ENCODE peak calls at places on chromosomes 12 and 14, in ten cellular contexts. One of them, this sample, is unnamed.

GRCh38 chr12:50514526-50515276 is 9.9 kb downstream of the DIP2B start:
- ATAC-seq in stimulated activated naive CD8-positive, alpha-beta T cell treated with anti-CD3 and anti-CD28 coated beads, Interleukin-15, Interleukin-2, amounts not matched to agents 100 U/mL and 50 U/mL, for 24 hours: no peak
- ATAC-seq in Panc1: no peak
- ATAC-seq in A549: no peak
- ATAC-seq in HCT116: no peak
- ATAC-seq in activated naive CD8-positive, alpha-beta T cell treated with anti-CD3 and anti-CD28 coated beads, Interleukin-2, amount 50 U/mL, for 24 hours: no peak
- ATAC-seq in effector memory CD8-positive, alpha-beta T cell: peak; percentile 45
- ATAC-seq in activated CD4-positive, alpha-beta T cell treated with anti-CD3 and anti-CD28 coated beads for 36 hours: no peak
- ATAC-seq in SK-N-SH treated with all-trans-retinoic acid at 6 μM for 48 hours: no peak
- ATAC-seq in upper lobe of left lung: no peak
- ATAC-seq in this sample: peak; percentile 81

GRCh38 chr12:128818065-128819022 is 5.4 kb downstream of the SLC15A4 start:
- ATAC-seq in stimulated activated naive CD8-positive, alpha-beta T cell treated with anti-CD3 and anti-CD28 coated beads, Interleukin-15, Interleukin-2, amounts not matched to agents 100 U/mL and 50 U/mL, for 24 hours: no peak
- ATAC-seq in Panc1: peak; percentile 56
- ATAC-seq in A549: peak; percentile 34
- ATAC-seq in HCT116: no peak
- ATAC-seq in activated naive CD8-positive, alpha-beta T cell treated with anti-CD3 and anti-CD28 coated beads, Interleukin-2, amount 50 U/mL, for 24 hours: no peak
- ATAC-seq in effector memory CD8-positive, alpha-beta T cell: peak; percentile 14
- ATAC-seq in activated CD4-positive, alpha-beta T cell treated with anti-CD3 and anti-CD28 coated beads for 36 hours: no peak
- ATAC-seq in SK-N-SH treated with all-trans-retinoic acid at 6 μM for 48 hours: peak; percentile 35
- ATAC-seq in upper lobe of left lung: no peak
- ATAC-seq in this sample: peak; percentile 79

GRCh38 chr12:6193853-6194815 is 6.1 kb upstream of the CD9 start:
- ATAC-seq in stimulated activated naive CD8-positive, alpha-beta T cell treated with anti-CD3 and anti-CD28 coated beads, Interleukin-15, Interleukin-2, amounts not matched to agents 100 U/mL and 50 U/mL, for 24 hours: no peak
- ATAC-seq in Panc1: no peak
- ATAC-seq in A549: peak; percentile 14
- ATAC-seq in HCT116: no peak
- ATAC-seq in activated naive CD8-positive, alpha-beta T cell treated with anti-CD3 and anti-CD28 coated beads, Interleukin-2, amount 50 U/mL, for 24 hours: no peak
- ATAC-seq in effector memory CD8-positive, alpha-beta T cell: no peak
- ATAC-seq in activated CD4-positive, alpha-beta T cell treated with anti-CD3 and anti-CD28 coated beads for 36 hours: peak; percentile 63
- ATAC-seq in SK-N-SH treated with all-trans-retinoic acid at 6 μM for 48 hours: no peak
- ATAC-seq in upper lobe of left lung: no peak
- ATAC-seq in this sample: peak; percentile 58

GRCh38 chr14:63180017-63180416 is 24.2 kb upstream of the RHOJ start:
- ATAC-seq in stimulated activated naive CD8-positive, alpha-beta T cell treated with anti-CD3 and anti-CD28 coated beads, Interleukin-15, Interleukin-2, amounts not matched to agents 100 U/mL and 50 U/mL, for 24 hours: no peak
- ATAC-seq in Panc1: no peak
- ATAC-seq in A549: no peak
- ATAC-seq in HCT116: no peak
- ATAC-seq in activated naive CD8-positive, alpha-beta T cell treated with anti-CD3 and anti-CD28 coated beads, Interleukin-2, amount 50 U/mL, for 24 hours: no peak
- ATAC-seq in effector memory CD8-positive, alpha-beta T cell: no peak
- ATAC-seq in activated CD4-positive, alpha-beta T cell treated with anti-CD3 and anti-CD28 coated beads for 36 hours: no peak
- ATAC-seq in SK-N-SH treated with all-trans-retinoic acid at 6 μM for 48 hours: no peak
- ATAC-seq in upper lobe of left lung: no peak
- ATAC-seq in this sample: no peak

GRCh38 chr14:44935155-44935554 is 26.6 kb downstream of the KLHL28 start:
- ATAC-seq in stimulated activated naive CD8-positive, alpha-beta T cell treated with anti-CD3 and anti-CD28 coated beads, Interleukin-15, Interleukin-2, amounts not matched to agents 100 U/mL and 50 U/mL, for 24 hours: no peak
- ATAC-seq in Panc1: no peak
- ATAC-seq in A549: no peak
- ATAC-seq in HCT116: no peak
- ATAC-seq in activated naive CD8-positive, alpha-beta T cell treated with anti-CD3 and anti-CD28 coated beads, Interleukin-2, amount 50 U/mL, for 24 hours: no peak
- ATAC-seq in effector memory CD8-positive, alpha-beta T cell: no peak
- ATAC-seq in activated CD4-positive, alpha-beta T cell treated with anti-CD3 and anti-CD28 coated beads for 36 hours: no peak
- ATAC-seq in SK-N-SH treated with all-trans-retinoic acid at 6 μM for 48 hours: no peak
- ATAC-seq in upper lobe of left lung: no peak
- ATAC-seq in this sample: no peak

GRCh38 chr14:68584786-68585185 is 208.1 kb downstream of the ZFP36L1 start:
- ATAC-seq in stimulated activated naive CD8-positive, alpha-beta T cell treated with anti-CD3 and anti-CD28 coated beads, Interleukin-15, Interleukin-2, amounts not matched to agents 100 U/mL and 50 U/mL, for 24 hours: no peak
- ATAC-seq in Panc1: no peak
- ATAC-seq in A549: no peak
- ATAC-seq in HCT116: no peak
- ATAC-seq in activated naive CD8-positive, alpha-beta T cell treated with anti-CD3 and anti-CD28 coated beads, Interleukin-2, amount 50 U/mL, for 24 hours: no peak
- ATAC-seq in effector memory CD8-positive, alpha-beta T cell: no peak
- ATAC-seq in activated CD4-positive, alpha-beta T cell treated with anti-CD3 and anti-CD28 coated beads for 36 hours: no peak
- ATAC-seq in SK-N-SH treated with all-trans-retinoic acid at 6 μM for 48 hours: no peak
- ATAC-seq in upper lobe of left lung: peak; percentile 78
- ATAC-seq in this sample: no peak

GRCh38 chr14:64215274-64215673 is 78.9 kb downstream of the ESR2 start:
- ATAC-seq in stimulated activated naive CD8-positive, alpha-beta T cell treated with anti-CD3 and anti-CD28 coated beads, Interleukin-15, Interleukin-2, amounts not matched to agents 100 U/mL and 50 U/mL, for 24 hours: no peak
- ATAC-seq in Panc1: no peak
- ATAC-seq in A549: no peak
- ATAC-seq in HCT116: no peak
- ATAC-seq in activated naive CD8-positive, alpha-beta T cell treated with anti-CD3 and anti-CD28 coated beads, Interleukin-2, amount 50 U/mL, for 24 hours: no peak
- ATAC-seq in effector memory CD8-positive, alpha-beta T cell: no peak
- ATAC-seq in activated CD4-positive, alpha-beta T cell treated with anti-CD3 and anti-CD28 coated beads for 36 hours: no peak
- ATAC-seq in SK-N-SH treated with all-trans-retinoic acid at 6 μM for 48 hours: no peak
- ATAC-seq in upper lobe of left lung: no peak
- ATAC-seq in this sample: no peak

GRCh38 chr14:103492572-103492971 is 30.1 kb downstream of the CKB start:
- ATAC-seq in stimulated activated naive CD8-positive, alpha-beta T cell treated with anti-CD3 and anti-CD28 coated beads, Interleukin-15, Interleukin-2, amounts not matched to agents 100 U/mL and 50 U/mL, for 24 hours: no peak
- ATAC-seq in Panc1: no peak
- ATAC-seq in A549: no peak
- ATAC-seq in HCT116: no peak
- ATAC-seq in activated naive CD8-positive, alpha-beta T cell treated with anti-CD3 and anti-CD28 coated beads, Interleukin-2, amount 50 U/mL, for 24 hours: no peak
- ATAC-seq in effector memory CD8-positive, alpha-beta T cell: no peak
- ATAC-seq in activated CD4-positive, alpha-beta T cell treated with anti-CD3 and anti-CD28 coated beads for 36 hours: no peak
- ATAC-seq in SK-N-SH treated with all-trans-retinoic acid at 6 μM for 48 hours: no peak
- ATAC-seq in upper lobe of left lung: no peak
- ATAC-seq in this sample: no peak

GRCh38 chr14:49505026-49505766 is 81.0 kb downstream of the RPS29 start:
- ATAC-seq in stimulated activated naive CD8-positive, alpha-beta T cell treated with anti-CD3 and anti-CD28 coated beads, Interleukin-15, Interleukin-2, amounts not matched to agents 100 U/mL and 50 U/mL, for 24 hours: no peak
- ATAC-seq in Panc1: no peak
- ATAC-seq in A549: peak; percentile 52
- ATAC-seq in HCT116: peak; percentile 84
- ATAC-seq in activated naive CD8-positive, alpha-beta T cell treated with anti-CD3 and anti-CD28 coated beads, Interleukin-2, amount 50 U/mL, for 24 hours: no peak
- ATAC-seq in effector memory CD8-positive, alpha-beta T cell: no peak
- ATAC-seq in activated CD4-positive, alpha-beta T cell treated with anti-CD3 and anti-CD28 coated beads for 36 hours: no peak
- ATAC-seq in SK-N-SH treated with all-trans-retinoic acid at 6 μM for 48 hours: no peak
- ATAC-seq in upper lobe of left lung: no peak
- ATAC-seq in this sample: no peak

GRCh38 chr12:117803013-117803412 is 165.8 kb downstream of the KSR2 start:
- ATAC-seq in stimulated activated naive CD8-positive, alpha-beta T cell treated with anti-CD3 and anti-CD28 coated beads, Interleukin-15, Interleukin-2, amounts not matched to agents 100 U/mL and 50 U/mL, for 24 hours: no peak
- ATAC-seq in Panc1: no peak
- ATAC-seq in A549: peak; percentile 57
- ATAC-seq in HCT116: no peak
- ATAC-seq in activated naive CD8-positive, alpha-beta T cell treated with anti-CD3 and anti-CD28 coated beads, Interleukin-2, amount 50 U/mL, for 24 hours: no peak
- ATAC-seq in effector memory CD8-positive, alpha-beta T cell: no peak
- ATAC-seq in activated CD4-positive, alpha-beta T cell treated with anti-CD3 and anti-CD28 coated beads for 36 hours: no peak
- ATAC-seq in SK-N-SH treated with all-trans-retinoic acid at 6 μM for 48 hours: no peak
- ATAC-seq in upper lobe of left lung: no peak
- ATAC-seq in this sample: no peak

GRCh38 chr12:45852508-45852907 is 123.0 kb downstream of the ARID2 start:
- ATAC-seq in stimulated activated naive CD8-positive, alpha-beta T cell treated with anti-CD3 and anti-CD28 coated beads, Interleukin-15, Interleukin-2, amounts not matched to agents 100 U/mL and 50 U/mL, for 24 hours: no peak
- ATAC-seq in Panc1: no peak
- ATAC-seq in A549: no peak
- ATAC-seq in HCT116: no peak
- ATAC-seq in activated naive CD8-positive, alpha-beta T cell treated with anti-CD3 and anti-CD28 coated beads, Interleukin-2, amount 50 U/mL, for 24 hours: no peak
- ATAC-seq in effector memory CD8-positive, alpha-beta T cell: no peak
- ATAC-seq in activated CD4-positive, alpha-beta T cell treated with anti-CD3 and anti-CD28 coated beads for 36 hours: no peak
- ATAC-seq in SK-N-SH treated with all-trans-retinoic acid at 6 μM for 48 hours: no peak
- ATAC-seq in upper lobe of left lung: no peak
- ATAC-seq in this sample: no peak

GRCh38 chr12:88325828-88326214 is 183.7 kb downstream of the TMTC3 start:
- ATAC-seq in stimulated activated naive CD8-positive, alpha-beta T cell treated with anti-CD3 and anti-CD28 coated beads, Interleukin-15, Interleukin-2, amounts not matched to agents 100 U/mL and 50 U/mL, for 24 hours: no peak
- ATAC-seq in Panc1: no peak
- ATAC-seq in A549: peak; percentile 28
- ATAC-seq in HCT116: no peak
- ATAC-seq in activated naive CD8-positive, alpha-beta T cell treated with anti-CD3 and anti-CD28 coated beads, Interleukin-2, amount 50 U/mL, for 24 hours: no peak
- ATAC-seq in effector memory CD8-positive, alpha-beta T cell: no peak
- ATAC-seq in activated CD4-positive, alpha-beta T cell treated with anti-CD3 and anti-CD28 coated beads for 36 hours: no peak
- ATAC-seq in SK-N-SH treated with all-trans-retinoic acid at 6 μM for 48 hours: peak; percentile 52
- ATAC-seq in upper lobe of left lung: no peak
- ATAC-seq in this sample: no peak

GRCh38 chr12:131755305-131756113 is 44.6 kb downstream of the SFSWAP start:
- ATAC-seq in stimulated activated naive CD8-positive, alpha-beta T cell treated with anti-CD3 and anti-CD28 coated beads, Interleukin-15, Interleukin-2, amounts not matched to agents 100 U/mL and 50 U/mL, for 24 hours: no peak
- ATAC-seq in Panc1: peak; percentile 75
- ATAC-seq in A549: peak; percentile 80
- ATAC-seq in HCT116: peak; percentile 91
- ATAC-seq in activated naive CD8-positive, alpha-beta T cell treated with anti-CD3 and anti-CD28 coated beads, Interleukin-2, amount 50 U/mL, for 24 hours: peak; percentile 73
- ATAC-seq in effector memory CD8-positive, alpha-beta T cell: peak; percentile 61
- ATAC-seq in activated CD4-positive, alpha-beta T cell treated with anti-CD3 and anti-CD28 coated beads for 36 hours: peak; percentile 98
- ATAC-seq in SK-N-SH treated with all-trans-retinoic acid at 6 μM for 48 hours: peak; percentile 43
- ATAC-seq in upper lobe of left lung: no peak
- ATAC-seq in this sample: no peak

This sample was measured in stimulated activated memory B cell treated with anti-CD40 and anti-IgM and Interleukin-4, amounts not matched to agents 10 μg/mL and 1 μg/mL and 100 μg/mL, for 72 hours.